ENCODE peak calls at places on chromosome 20, in four cellular contexts. P, Q, C and U are unnamed samples.

GRCh38 chr20:840858-841567 is 7.5 kb downstream of the FAM110A start:
- DNase-seq in P (peak; percentile 44), Q (no peak), C (no peak), U (no peak)

GRCh38 chr20:38242848-38243449 is 17.6 kb downstream of the KIAA1755 start:
- DNase-seq in P (no peak), Q (no peak), C (peak; percentile 41), U (no peak)

GRCh38 chr20:13035399-13036173 is 26.8 kb downstream of the SPTLC3 start:
- DNase-seq in P (no peak), Q (no peak), C (no peak), U (no peak)

GRCh38 chr20:42530855-42531674 is 658.6 kb downstream of the PTPRT start:
- DNase-seq in P (peak; percentile 23), Q (no peak), C (peak; percentile 27), U (no peak)

GRCh38 chr20:20201639-20202038 is 149.3 kb downstream of the CFAP61 start:
- DNase-seq in P (no peak), Q (no peak), C (no peak), U (no peak)

GRCh38 chr20:47019106-47019824 is 124.6 kb downstream of the EYA2 start:
- DNase-seq in P (no peak), Q (no peak), C (no peak), U (no peak)

GRCh38 chr20:25065625-25066338 is 7.8 kb upstream of the ACSS1 start:
- DNase-seq in P (peak; percentile 75), Q (peak; percentile 66), C (no peak), U (peak; percentile 69)

GRCh38 chr20:13786143-13786828 is 1.5 kb downstream of the NDUFAF5 start:
- DNase-seq in P (no peak), Q (no peak), C (no peak), U (no peak)

GRCh38 chr20:51417745-51418529 is 124.6 kb downstream of the NFATC2 start:
- DNase-seq in P (no peak), Q (peak; percentile 39), C (no peak), U (no peak)

GRCh38 chr20:16864069-16864468 is 115.9 kb downstream of the OTOR start:
- DNase-seq in P (no peak), Q (no peak), C (no peak), U (no peak)

GRCh38 chr20:1786061-1786460 is 109.1 kb upstream of the SIRPA start:
- DNase-seq in P (no peak), Q (no peak), C (no peak), U (no peak)

GRCh38 chr20:63833776-63834544 is 2.9 kb upstream of the ZBTB46 start:
- DNase-seq in P (no peak), Q (no peak), C (no peak), U (no peak)

GRCh38 chr20:31595654-31596411 is 9.3 kb upstream of the ID1 start:
- DNase-seq in P (peak; percentile 76), Q (no peak), C (no peak), U (no peak)

GRCh38 chr20:46047821-46048220 is 18.8 kb downstream of the SLC12A5 start:
- DNase-seq in P (no peak), Q (no peak), C (no peak), U (no peak)

GRCh38 chr20:59136027-59136426 is 27.6 kb upstream of the ZNF831 start:
- DNase-seq in P (no peak), Q (no peak), C (no peak), U (no peak)

GRCh38 chr20:58850693-58851174 is at the start of gene GNAS-AS1:
- DNase-seq in P (peak; percentile 35), Q (peak; percentile 73), C (no peak), U (peak; percentile 78)

GRCh38 chr20:358891-359555 is 12.1 kb downstream of the NRSN2 start:
- DNase-seq in P (no peak), Q (no peak), C (no peak), U (no peak)

GRCh38 chr20:36173451-36173933 is 19.0 kb downstream of the EPB41L1 start:
- DNase-seq in P (peak; percentile 81), Q (no peak), C (peak; percentile 71), U (no peak)

GRCh38 chr20:8940311-8940710 is 128.6 kb upstream of the PLCB4 start:
- DNase-seq in P (no peak), Q (no peak), C (no peak), U (no peak)

GRCh38 chr20:62549499-62550086 is 73.8 kb upstream of the GATA5 start:
- DNase-seq in P (no peak), Q (no peak), C (no peak), U (no peak)

GRCh38 chr20:51062065-51062464 is 39.2 kb upstream of the KCNG1 start:
- DNase-seq in P (no peak), Q (no peak), C (no peak), U (no peak)

GRCh38 chr20:20666359-20666758 is 46.1 kb downstream of the RALGAPA2 start:
- DNase-seq in P (no peak), Q (no peak), C (no peak), U (no peak)

GRCh38 chr20:47661714-47662113 is 123.6 kb downstream of the SULF2 start:
- DNase-seq in P (peak; percentile 20), Q (no peak), C (no peak), U (no peak)

GRCh38 chr20:57040924-57041323 is 225.5 kb downstream of the BMP7 start:
- DNase-seq in P (no peak), Q (no peak), C (no peak), U (no peak)

GRCh38 chr20:46827718-46828458 is 66.8 kb upstream of the EYA2 start:
- DNase-seq in P (no peak), Q (no peak), C (no peak), U (no peak)

GRCh38 chr20:57213924-57214323 is 52.5 kb downstream of the BMP7 start:
- DNase-seq in P (no peak), Q (no peak), C (no peak), U (no peak)

GRCh38 chr20:62570897-62571666 is 71.2 kb upstream of the SLCO4A1 start:
- DNase-seq in P (no peak), Q (no peak), C (no peak), U (no peak)

GRCh38 chr20:36097751-36098151 is 56.8 kb upstream of the EPB41L1 start:
- DNase-seq in P (no peak), Q (no peak), C (peak; percentile 84), U (no peak)

GRCh38 chr20:34045294-34045693 is 51.6 kb downstream of the RALY start:
- DNase-seq in P (peak; percentile 59), Q (no peak), C (no peak), U (no peak)

GRCh38 chr20:53865905-53866786 is 204.2 kb downstream of the BCAS1 start:
- DNase-seq in P (peak; percentile 35), Q (no peak), C (no peak), U (no peak)

GRCh38 chr20:62350098-62350628 is 16.9 kb downstream of the LAMA5 start:
- DNase-seq in P (no peak), Q (no peak), C (no peak), U (no peak)

GRCh38 chr20:7836076-7836475 is 104.2 kb downstream of the HAO1 start:
- DNase-seq in P (no peak), Q (no peak), C (no peak), U (no peak)

GRCh38 chr20:33239979-33240736 is 4.4 kb downstream of the BPIFA1 start:
- DNase-seq in P (no peak), Q (no peak), C (no peak), U (no peak)

GRCh38 chr20:58514321-58515239 is 619 bp downstream of the APCDD1L start:
- DNase-seq in P (no peak), Q (no peak), C (no peak), U (no peak)

DNA sequence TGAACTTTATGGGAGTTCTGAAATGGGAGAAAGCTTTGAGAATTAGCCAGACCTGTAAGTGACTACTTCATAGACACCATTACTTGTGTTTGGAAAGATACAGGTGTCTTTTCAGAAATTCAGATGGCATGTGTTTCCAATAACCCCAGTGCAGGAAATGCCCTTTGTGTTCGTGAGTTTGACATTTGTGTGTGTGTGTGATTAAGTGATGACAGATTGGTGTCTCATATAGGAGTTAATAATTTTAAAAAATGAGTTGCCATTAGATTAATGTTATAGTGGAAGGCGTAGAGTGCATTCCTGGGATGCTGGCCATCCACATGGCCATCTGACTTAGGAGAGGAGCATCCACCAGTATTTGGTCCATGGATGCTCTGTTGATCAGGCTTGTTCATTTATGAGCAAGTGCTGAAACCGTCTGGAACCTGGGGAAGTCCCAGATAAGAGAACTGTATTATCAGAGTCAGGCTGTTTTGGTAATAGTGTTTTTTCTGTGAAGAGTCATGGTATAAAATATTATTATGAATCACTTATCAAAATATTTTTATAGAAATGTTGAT is 3.1 kb downstream of the STK4 start:
- DNase-seq in P (no peak), Q (no peak), C (no peak), U (no peak)
- H3K27ac ChIP-seq in P (no peak overlapping the region), Q (peak overlapping the region; percentile 89), C (no peak overlapping the region), U (peak overlapping the region; percentile 91)

DNA sequence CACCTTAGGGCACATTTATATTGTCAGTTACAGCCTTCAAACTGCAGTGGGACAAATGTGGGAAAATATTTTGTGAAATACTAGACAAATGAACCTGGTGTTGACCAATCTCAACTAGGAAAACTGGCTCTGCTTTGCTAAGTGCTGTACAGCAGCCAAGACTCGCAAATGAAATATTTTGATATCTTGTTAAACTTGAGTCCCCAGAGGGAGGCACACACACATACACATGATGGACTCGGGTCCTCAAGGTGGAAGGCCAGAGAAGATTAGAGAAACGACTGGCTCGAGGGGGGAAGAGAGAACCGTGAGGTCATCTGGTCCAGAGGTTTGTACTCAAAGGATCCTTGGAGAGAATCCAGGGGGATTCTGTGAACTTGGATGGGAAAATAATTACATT is 67.3 kb upstream of the JAG1 start:
- DNase-seq in P (no peak), Q (no peak), C (no peak), U (no peak)
- H3K27ac ChIP-seq in P (no peak overlapping the region), Q (no peak overlapping the region), C (no peak overlapping the region), U (no peak overlapping the region)

GRCh38 chr20:49978685-49979029 is 4.1 kb upstream of the SNAI1 start:
- DNase-seq in P (no peak), Q (no peak), C (no peak), U (no peak)
- H3K27ac ChIP-seq in P (no peak overlapping the region), Q (no peak overlapping the region), C (no peak overlapping the region), U (no peak overlapping the region)

GRCh38 chr20:41149679-41150131 is 12.4 kb downstream of the PLCG1 start:
- DNase-seq in P (peak; percentile 58), Q (no peak), C (no peak), U (no peak)

GRCh38 chr20:41152108-41152757 is 14.9 kb downstream of the PLCG1 start:
- DNase-seq in P (no peak), Q (no peak), C (no peak), U (no peak)

GRCh38 chr20:41148956-41149355 is 11.6 kb downstream of the PLCG1 start:
- DNase-seq in P (no peak), Q (no peak), C (no peak), U (no peak)

GRCh38 chr20:41150664-41151063 is 13.3 kb downstream of the PLCG1 start:
- DNase-seq in P (no peak), Q (no peak), C (no peak), U (no peak)

DNA sequence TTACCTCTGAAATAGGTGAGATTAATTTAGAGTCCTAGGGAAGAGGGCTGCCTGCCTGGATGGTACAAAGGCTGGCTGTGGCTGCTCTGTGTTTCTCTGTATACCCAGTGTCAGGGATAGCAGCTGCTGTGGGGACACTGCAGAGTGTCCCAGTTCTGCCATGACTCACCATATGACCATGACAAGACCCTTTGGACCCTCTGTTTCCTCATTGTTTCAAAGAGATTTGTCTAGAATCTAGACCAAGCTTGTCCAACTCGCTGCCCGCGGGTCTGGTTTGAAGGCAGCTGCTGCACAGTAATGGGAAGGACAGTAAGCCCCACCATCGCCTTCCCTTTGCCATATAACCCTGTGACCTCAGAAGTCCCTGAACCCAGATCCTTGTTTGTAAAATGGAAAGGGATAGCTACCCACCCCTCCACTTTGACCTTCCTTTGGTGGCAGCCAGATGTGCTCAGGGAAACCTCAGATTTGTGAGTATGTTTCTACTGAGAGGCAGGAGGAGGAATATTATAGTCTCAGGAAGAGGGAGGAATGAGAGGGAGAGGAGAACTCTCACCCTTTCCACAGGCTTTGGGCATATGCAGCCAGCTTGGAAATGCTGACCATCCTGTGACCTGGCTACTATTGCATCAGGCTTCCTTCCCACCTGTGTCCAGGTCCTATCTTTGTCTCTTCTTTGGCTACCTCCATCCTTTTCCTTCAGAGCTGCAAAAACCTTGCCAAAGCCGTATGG is 14.0 kb downstream of the PLCG1 start:
- DNase-seq in P (no peak), Q (no peak), C (no peak), U (no peak)
- H3K27ac ChIP-seq in P (no peak overlapping the region), Q (peak overlapping the region; percentile 46), C (no peak overlapping the region), U (peak overlapping the region; percentile 91)